ENCODE peak calls at places on chromosome X, in six cellular contexts. P is fibroblast of mammary gland, R is lower leg skin, B is NB4, T is BE2C, M is endothelial cell. Q is an unnamed sample.

GRCh38 chrX:20742106-20742505 is 475.4 kb upstream of the RPS6KA3 start:
- DNase-seq in M (no peak), R (no peak), B (no peak), P (peak), T (peak), Q (no peak)

GRCh38 chrX:1357993-1358392 is 21.4 kb downstream of the IL3RA start:
- DNase-seq in M (no peak), R (no peak), T (no peak), B (no peak), P (no peak), Q (no peak)

GRCh38 chrX:69080912-69081465 is 84.3 kb downstream of the PJA1 start:
- DNase-seq in R (no peak), B (peak), T (peak), P (no peak), M (no peak), Q (no peak)

GRCh38 chrX:45172890-45173289 is 27.8 kb downstream of the DIPK2B start:
- DNase-seq in T (no peak), M (no peak), R (no peak), P (peak), B (peak), Q (no peak)

GRCh38 chrX:142036111-142036510 is 132.4 kb downstream of the MAGEC1 start:
- DNase-seq in R (no peak), M (no peak), T (no peak), P (no peak), B (no peak), Q (no peak)

GRCh38 chrX:139725720-139726119 is 17.8 kb upstream of the MCF2 start:
- DNase-seq in B (no peak), M (no peak), P (no peak), T (no peak), R (no peak), Q (no peak)

GRCh38 chrX:1493877-1494510 is 41.3 kb upstream of the ASMTL start:
- DNase-seq in T (no peak), P (no peak), R (peak), M (no peak), B (peak), Q (no peak)

GRCh38 chrX:43974076-43974475 is 886 bp upstream of the NDP start:
- DNase-seq in B (no peak), M (no peak), T (no peak), P (no peak), R (no peak), Q (no peak)

GRCh38 chrX:135985123-135985973 is at the start of gene SLC9A6:
- DNase-seq in T (peak), B (peak), P (peak), M (peak), R (peak), Q (peak)

GRCh38 chrX:129706395-129707072 is 32.2 kb upstream of the XPNPEP2 start:
- DNase-seq in M (no peak), P (no peak), B (no peak), T (peak), R (peak), Q (peak)

GRCh38 chrX:103847174-103847870 is 15.3 kb upstream of the RAB9B start:
- DNase-seq in P (peak), R (no peak), B (peak), M (no peak), T (no peak), Q (no peak)

DNA sequence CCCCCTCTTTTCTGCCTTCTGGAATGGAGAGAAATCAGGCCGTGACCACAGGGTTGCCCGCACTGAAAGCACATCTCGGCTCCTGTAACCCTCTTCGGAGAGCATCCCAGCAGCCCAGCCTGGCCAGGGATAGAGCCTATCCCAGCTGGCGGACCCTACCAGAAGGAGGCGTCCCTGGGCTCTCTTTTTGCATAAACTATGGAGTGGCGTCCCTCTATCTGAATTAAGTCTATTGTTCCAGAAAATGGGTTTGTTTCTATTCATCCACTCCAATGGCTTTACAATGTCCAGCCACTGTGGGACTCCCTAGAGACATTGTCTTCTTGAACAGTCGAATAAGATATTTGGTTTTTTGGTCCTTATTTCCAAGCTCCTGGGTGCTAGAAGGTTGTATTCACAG is 689 bp upstream of the NHSL2 start:
- DNase-seq in M (peak), B (no peak), P (peak), R (no peak), T (no peak), Q (peak)
- TF ChIP-seq CTCF in M (no peak), B (no peak), P (peak), R (no peak), T (peak), Q (peak)

DNA sequence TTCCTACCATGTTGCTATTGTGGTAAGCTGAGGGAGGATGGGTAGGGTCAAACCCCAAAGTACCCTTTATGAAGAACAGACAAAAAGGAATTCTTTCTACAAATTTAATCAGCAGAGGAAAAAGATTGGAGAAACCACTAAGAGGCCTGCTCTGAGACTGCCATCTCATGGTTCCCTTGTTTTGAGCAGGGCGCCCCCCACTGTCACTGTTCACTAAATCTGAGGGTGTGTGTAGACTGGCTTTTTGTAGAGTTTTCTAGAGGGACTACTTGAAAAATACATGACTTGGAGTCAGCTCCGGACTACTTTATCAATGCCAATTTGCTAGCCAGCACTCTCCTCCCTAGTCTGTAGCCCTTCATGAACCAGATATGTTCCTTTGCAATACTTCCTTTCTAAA is 324.8 kb downstream of the FRMPD4 start:
- DNase-seq in R (no peak), T (no peak), P (no peak), M (no peak), B (no peak), Q (no peak)
- TF ChIP-seq CTCF in R (no peak), T (no peak), P (no peak), M (no peak), B (no peak), Q (no peak)

DNA sequence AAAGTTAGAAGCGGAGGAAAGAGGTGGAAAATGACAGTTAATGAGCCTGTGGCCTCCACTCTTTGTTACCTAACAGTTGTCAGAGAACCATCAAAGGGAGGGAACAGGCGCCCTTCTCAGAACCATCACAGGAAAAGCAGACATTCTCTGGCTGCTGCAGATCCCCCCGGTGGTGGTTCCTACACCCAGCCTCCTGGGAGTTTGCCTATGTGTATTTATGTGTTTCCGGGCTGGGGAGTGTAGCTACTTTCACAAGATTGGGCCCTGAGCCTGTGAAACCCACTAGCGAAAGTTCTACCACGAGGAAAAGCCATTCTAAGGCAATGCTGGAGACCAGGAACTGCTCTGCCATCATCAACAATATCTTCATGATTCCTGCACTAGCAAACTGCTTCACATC is 52.7 kb upstream of the BCOR start:
- DNase-seq in R (no peak), T (no peak), M (no peak), P (no peak), B (peak), Q (no peak)
- TF ChIP-seq CTCF in R (no peak), T (peak), M (no peak), P (no peak), B (no peak), Q (no peak)

DNA sequence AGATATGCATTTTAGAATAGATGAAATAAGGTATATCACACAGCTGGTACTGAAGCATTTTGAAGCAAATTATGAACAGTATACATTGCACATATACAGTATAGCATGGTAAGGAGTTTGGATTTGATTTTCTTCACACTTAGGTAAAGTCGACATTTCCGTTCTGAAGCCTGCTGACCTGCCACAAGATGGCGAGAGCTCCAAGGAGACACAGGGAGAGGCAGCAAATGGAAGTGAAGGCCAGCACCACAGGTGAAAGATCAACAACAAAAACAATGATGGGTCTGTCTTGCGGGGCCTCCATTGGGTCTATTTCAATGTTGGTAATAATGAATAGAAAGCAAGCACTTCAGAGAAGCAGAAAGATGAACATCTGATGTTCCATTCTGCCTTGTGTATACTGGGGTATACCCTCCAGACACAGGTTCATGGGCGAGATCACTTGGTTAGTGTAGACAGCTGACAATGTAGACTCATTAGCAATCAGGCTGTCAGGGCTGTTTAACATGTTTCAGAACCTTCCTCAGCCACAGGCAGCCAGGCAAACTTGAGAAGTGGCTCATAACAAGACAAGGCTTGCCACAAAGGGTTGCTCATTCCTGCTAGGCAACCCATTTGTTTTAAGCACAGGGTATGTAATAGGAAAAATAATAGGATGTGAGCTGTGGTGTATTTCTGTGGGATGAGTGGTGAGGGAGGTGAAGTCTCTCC is 21.4 kb upstream of the NOX1 start:
- DNase-seq in P (peak), B (peak), T (peak), M (peak), R (no peak), Q (peak)
- TF ChIP-seq CTCF in P (peak), B (peak), T (peak), M (no peak), R (no peak), Q (peak)

GRCh38 chrX:80576815-80577533 is 156.7 kb downstream of the TENT5D start:
- DNase-seq in M (no peak), B (no peak), T (no peak), P (no peak), R (no peak), Q (no peak)
- TF ChIP-seq CTCF in M (no peak), B (no peak), T (no peak), P (no peak), R (no peak), Q (no peak)

GRCh38 chrX:26915064-26915463 is 548.1 kb downstream of the PPP4R3C start:
- DNase-seq in P (peak), M (no peak), R (no peak), B (no peak), T (no peak), Q (no peak)

GRCh38 chrX:26922278-26922677 is 540.9 kb downstream of the PPP4R3C start:
- DNase-seq in R (no peak), M (no peak), T (no peak), P (peak), B (no peak), Q (no peak)

GRCh38 chrX:26914232-26914631 is 548.9 kb downstream of the PPP4R3C start:
- DNase-seq in T (no peak), B (no peak), P (no peak), R (no peak), M (no peak), Q (no peak)

DNA sequence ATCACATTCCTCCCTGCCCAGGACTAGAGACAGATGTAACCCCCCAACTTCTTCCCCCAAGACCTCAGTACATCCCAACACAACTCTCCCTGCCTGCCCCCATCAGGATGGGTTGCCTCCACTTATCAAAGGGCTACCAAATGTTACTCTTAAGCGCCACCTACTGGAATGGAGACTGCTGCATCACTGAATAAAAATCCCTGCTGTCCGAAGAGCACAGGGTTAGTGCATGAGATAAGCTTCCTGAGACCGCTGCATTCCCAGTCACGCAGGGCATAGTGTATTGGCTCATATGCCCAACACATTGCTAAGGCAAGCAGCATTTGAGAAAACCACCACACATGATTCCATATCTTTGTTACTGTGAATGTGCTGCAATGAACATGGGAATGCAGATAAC is 544.5 kb downstream of the PPP4R3C start:
- DNase-seq in M (no peak), B (peak), R (no peak), T (no peak), P (peak), Q (no peak)
- TF ChIP-seq CTCF in M (no peak), B (peak), R (no peak), T (peak), P (peak), Q (no peak)